ENCODE peak calls at places on chromosome 19, in eight cellular contexts. P, D, U, N, C, S, Q and V are unnamed samples.

GRCh38 chr19:17114414-17114831 is 38.8 kb downstream of the MYO9B start:
- DNase-seq in P (peak), D (no peak), U (no peak), N (no peak), C (no peak), S (no peak), Q (no peak), V (no peak)

GRCh38 chr19:20245309-20245708 is 78.3 kb downstream of the ZNF486 start:
- DNase-seq in P (no peak), D (no peak), U (no peak), N (no peak), C (no peak), S (no peak), Q (no peak), V (no peak)

GRCh38 chr19:55516878-55517620 is 19.9 kb downstream of the SBK2 start:
- DNase-seq in P (peak), D (peak), U (peak), N (peak), C (peak), S (peak), Q (peak), V (peak)

GRCh38 chr19:39499082-39499642 is 415 bp downstream of the DLL3 start:
- DNase-seq in P (no peak), D (no peak), U (no peak), N (no peak), C (no peak), S (no peak), Q (no peak), V (no peak)

GRCh38 chr19:31270897-31271568 is 78.2 kb downstream of the TSHZ3 start:
- DNase-seq in P (no peak), D (no peak), U (no peak), N (no peak), C (no peak), S (peak), Q (no peak), V (no peak)

GRCh38 chr19:52464798-52465470 is 11.6 kb downstream of the ZNF578 start:
- DNase-seq in P (no peak), D (peak), U (no peak), N (peak), C (no peak), S (no peak), Q (no peak), V (no peak)

GRCh38 chr19:4267101-4267900 is 11.8 kb upstream of the SHD start:
- DNase-seq in P (peak), D (peak), U (no peak), N (peak), C (peak), S (peak), Q (no peak), V (peak)

GRCh38 chr19:15636026-15636425 is 4.7 kb upstream of the CYP4F3 start:
- DNase-seq in P (no peak), D (no peak), U (no peak), N (no peak), C (no peak), S (no peak), Q (no peak), V (peak)

GRCh38 chr19:22286151-22286810 is at the start of gene ZNF729:
- DNase-seq in P (no peak), D (peak), U (no peak), N (no peak), C (no peak), S (no peak), Q (peak), V (no peak)

GRCh38 chr19:16073988-16074387 is 2.3 kb upstream of the TPM4 start:
- DNase-seq in P (no peak), D (no peak), U (no peak), N (no peak), C (no peak), S (peak), Q (no peak), V (no peak)

GRCh38 chr19:55649579-55650557 is 1.9 kb downstream of the CCDC106 start:
- DNase-seq in P (no peak), D (no peak), U (no peak), N (no peak), C (no peak), S (no peak), Q (no peak), V (no peak)

GRCh38 chr19:31272707-31273106 is 76.5 kb downstream of the TSHZ3 start:
- DNase-seq in P (no peak), D (no peak), U (no peak), N (no peak), C (no peak), S (no peak), Q (no peak), V (no peak)

GRCh38 chr19:34500656-34501120 is 19.1 kb downstream of the WTIP start:
- DNase-seq in P (no peak), D (peak), U (no peak), N (no peak), C (no peak), S (peak), Q (no peak), V (no peak)

GRCh38 chr19:4503224-4504170 is 14.8 kb downstream of the PLIN4 start:
- DNase-seq in P (no peak), D (no peak), U (no peak), N (no peak), C (no peak), S (no peak), Q (no peak), V (no peak)

GRCh38 chr19:30388327-30388726 is 16.1 kb downstream of the ZNF536 start:
- DNase-seq in P (no peak), D (no peak), U (no peak), N (no peak), C (no peak), S (no peak), Q (no peak), V (no peak)

GRCh38 chr19:1896508-1896907 is 8.7 kb upstream of the ADAT3 start:
- DNase-seq in P (no peak), D (no peak), U (no peak), N (no peak), C (no peak), S (no peak), Q (no peak), V (no peak)

GRCh38 chr19:49879243-49879960 is 1.9 kb downstream of the TBC1D17 start:
- DNase-seq in P (no peak), D (no peak), U (no peak), N (no peak), C (no peak), S (no peak), Q (no peak), V (no peak)

GRCh38 chr19:45641274-45642105 is 2.3 kb upstream of the EML2 start:
- DNase-seq in P (peak), D (peak), U (peak), N (peak), C (peak), S (peak), Q (peak), V (no peak)

GRCh38 chr19:48301886-48302599 is 23.3 kb upstream of the EMP3 start:
- DNase-seq in P (no peak), D (no peak), U (no peak), N (no peak), C (no peak), S (no peak), Q (no peak), V (no peak)

GRCh38 chr19:48302600-48302959 is 22.8 kb upstream of the EMP3 start:
- DNase-seq in P (no peak), D (no peak), U (no peak), N (no peak), C (no peak), S (no peak), Q (no peak), V (no peak)

GRCh38 chr19:48308695-48309586 is 16.4 kb upstream of the EMP3 start:
- DNase-seq in P (no peak), D (peak), U (no peak), N (peak), C (no peak), S (no peak), Q (no peak), V (no peak)

GRCh38 chr19:48303367-48303766 is 22.0 kb upstream of the EMP3 start:
- DNase-seq in P (no peak), D (no peak), U (no peak), N (no peak), C (no peak), S (no peak), Q (no peak), V (no peak)

DNA sequence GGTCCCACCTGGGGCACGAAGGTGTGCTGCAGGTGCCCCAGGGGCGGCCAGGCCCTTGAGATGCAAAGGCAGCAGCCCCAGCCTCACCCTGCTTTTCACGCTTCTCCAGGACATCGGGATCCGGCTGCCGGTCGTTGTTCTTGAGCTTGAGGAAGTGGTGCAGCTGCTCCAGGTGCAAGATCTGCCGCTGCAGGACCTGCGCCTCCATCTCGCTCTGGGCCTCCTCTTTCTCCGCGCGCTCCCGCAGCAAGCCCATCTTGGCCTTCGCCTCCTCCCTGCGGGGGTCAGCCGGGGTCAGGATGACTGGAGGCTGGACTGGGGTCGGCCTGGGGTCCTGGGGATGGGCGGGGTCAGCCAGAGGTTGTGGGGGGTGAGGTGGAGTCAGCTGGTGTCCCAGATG is 21.5 kb upstream of the EMP3 start:
- DNase-seq in P (no peak), D (no peak), U (no peak), N (no peak), C (no peak), S (no peak), Q (no peak), V (no peak)
- TF ChIP-seq CTCF in P (no peak), D (no peak), U (no peak), N (no peak), C (no peak), S (no peak), Q (no peak), V (no peak)

GRCh38 chr19:6014551-6015135 is 36.7 kb upstream of the RANBP3 start:
- DNase-seq in P (no peak), D (no peak), U (no peak), N (no peak), C (no peak), S (no peak), Q (no peak), V (peak)
- H3K27ac ChIP-seq in P (no peak), D (no peak), U (no peak), N (no peak), C (no peak), S (no peak), Q (no peak), V (no peak)

GRCh38 chr19:19191920-19192882 is at the start of the genes BORCS8 and RFXANK:
- DNase-seq in P (peak), D (peak), U (peak), N (peak), C (peak), S (peak), Q (peak), V (peak)
- TF ChIP-seq CTCF in P (no peak), D (peak), U (no peak), N (peak), C (no peak), S (no peak), Q (no peak), V (no peak)

GRCh38 chr19:38417544-38418506 is 8.2 kb downstream of the RASGRP4 start:
- DNase-seq in P (peak), D (peak), U (no peak), N (no peak), C (no peak), S (peak), Q (no peak), V (no peak)
- H3K27ac ChIP-seq in P (peak), D (no peak), U (peak), N (no peak), C (no peak), S (no peak), Q (no peak), V (no peak)

DNA sequence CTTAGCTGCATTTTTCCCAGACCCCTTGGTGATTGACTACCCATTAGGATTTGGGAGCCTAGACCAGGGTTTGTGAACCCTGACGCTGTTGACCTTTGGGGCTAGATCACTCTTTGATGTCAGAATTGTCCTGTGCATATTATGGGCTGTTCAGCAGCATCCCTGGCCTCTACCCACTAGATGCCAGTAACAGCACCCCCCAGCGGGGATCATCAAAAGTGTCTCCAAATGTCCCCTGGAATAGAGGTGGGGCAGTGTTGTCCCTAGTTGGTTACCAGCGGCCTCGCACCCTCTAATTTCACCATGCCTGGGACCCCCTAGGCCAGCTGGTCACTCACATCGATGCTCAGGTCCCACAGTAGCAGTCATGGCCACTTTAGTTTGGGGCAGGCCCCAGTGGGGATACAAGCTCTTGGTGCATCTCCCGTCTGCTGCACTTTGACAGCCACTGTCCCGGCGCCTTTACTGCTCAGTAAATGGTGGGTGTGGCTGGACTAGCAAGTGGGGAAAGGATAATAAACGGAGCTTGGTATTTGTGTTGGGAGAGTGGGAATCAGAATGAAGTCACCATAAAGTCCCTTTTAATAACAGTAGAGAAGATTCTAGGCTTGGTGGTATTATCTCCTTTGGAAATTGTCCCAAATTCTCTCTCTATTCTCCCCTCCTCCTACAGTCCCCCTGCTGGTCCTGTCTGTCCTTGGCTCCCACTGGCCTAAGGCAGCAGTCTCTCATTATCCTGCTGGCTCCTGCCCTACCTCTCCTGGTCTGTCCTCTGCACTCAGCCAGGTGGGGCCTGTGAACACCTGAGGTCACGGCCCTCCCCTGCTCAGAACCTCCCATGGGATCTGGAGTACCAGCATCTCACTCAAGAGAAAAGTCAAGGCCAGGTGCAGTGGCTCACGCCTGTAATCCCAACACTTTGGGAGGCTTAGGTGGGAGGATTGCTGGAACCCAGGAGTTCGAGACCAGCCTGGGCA is 80.6 kb downstream of the SIPA1L3 start:
- DNase-seq in P (no peak), D (no peak), U (no peak), N (peak), C (no peak), S (no peak), Q (no peak), V (no peak)
- TF ChIP-seq CTCF in P (no peak), D (no peak), U (no peak), N (peak), C (no peak), S (no peak), Q (no peak), V (no peak)

GRCh38 chr19:56840452-56841193 is at the start of the genes PEG3 and ZIM2:
- DNase-seq in P (no peak), D (peak), U (no peak), N (peak), C (no peak), S (peak), Q (peak), V (peak)
- H3K27ac ChIP-seq in P (peak), D (peak), U (peak), N (peak), C (peak), S (peak), Q (peak), V (peak)

GRCh38 chr19:42540071-42540553 is 11.8 kb upstream of the CEACAM1 start:
- DNase-seq in P (peak), D (no peak), U (no peak), N (no peak), C (no peak), S (no peak), Q (peak), V (no peak)
- TF ChIP-seq CTCF in P (no peak), D (no peak), U (no peak), N (no peak), C (no peak), S (no peak), Q (no peak), V (no peak)

DNA sequence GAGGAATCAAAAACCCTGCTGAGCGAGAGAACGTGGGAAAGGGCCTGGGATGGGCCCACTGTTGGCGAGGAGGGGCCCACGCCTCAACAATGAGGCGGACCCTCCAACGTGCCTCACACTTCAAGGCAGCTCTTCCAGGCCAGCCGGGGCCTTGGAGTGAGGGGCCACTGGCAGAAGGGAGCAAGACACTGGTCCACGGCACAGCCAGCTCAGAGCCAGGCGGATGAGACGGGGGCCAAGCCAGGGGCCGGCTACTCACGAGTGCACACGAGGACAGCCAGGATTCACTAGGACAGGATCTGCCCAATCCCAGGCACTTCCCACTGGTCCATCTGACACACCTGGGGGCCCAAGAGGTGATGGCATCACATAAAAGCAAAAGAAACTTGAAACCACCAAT is 20.5 kb downstream of the ELL start:
- DNase-seq in P (no peak), D (no peak), U (no peak), N (no peak), C (no peak), S (no peak), Q (no peak), V (no peak)
- H3K27ac ChIP-seq in P (peak), D (no peak), U (peak), N (no peak), C (no peak), S (no peak), Q (peak), V (peak)